ENCODE peak calls at places on chromosomes 2 and 18, in nine cellular contexts. One of them, this sample, is unnamed.

GRCh38 chr18:35407871-35408481 is 30.8 kb upstream of the ZNF396 start:
- DNase-seq in occipital lobe: no peak
- DNase-seq in B cell: peak
- DNase-seq in stimulated activated CD4-positive, alpha-beta T cell treated with anti-CD3 and anti-CD28 coated beads, Interleukin-4, amount 100 ng/mL, for 4 hours: no peak
- DNase-seq in GM06990: no peak
- DNase-seq in psoas muscle: no peak
- DNase-seq in H54: peak
- DNase-seq in cardiac septum: no peak
- DNase-seq in epithelial cell of esophagus: peak
- DNase-seq in this sample: peak

GRCh38 chr2:121707344-121707919 is 29.2 kb downstream of the NIFK start:
- DNase-seq in occipital lobe: no peak
- DNase-seq in B cell: no peak
- DNase-seq in stimulated activated CD4-positive, alpha-beta T cell treated with anti-CD3 and anti-CD28 coated beads, Interleukin-4, amount 100 ng/mL, for 4 hours: no peak
- DNase-seq in GM06990: no peak
- DNase-seq in psoas muscle: no peak
- DNase-seq in H54: no peak
- DNase-seq in cardiac septum: no peak
- DNase-seq in epithelial cell of esophagus: no peak
- DNase-seq in this sample: no peak

GRCh38 chr2:232418466-232419244 is 12.0 kb downstream of the ALPG start:
- DNase-seq in occipital lobe: no peak
- DNase-seq in B cell: no peak
- DNase-seq in stimulated activated CD4-positive, alpha-beta T cell treated with anti-CD3 and anti-CD28 coated beads, Interleukin-4, amount 100 ng/mL, for 4 hours: no peak
- DNase-seq in GM06990: no peak
- DNase-seq in psoas muscle: no peak
- DNase-seq in H54: no peak
- DNase-seq in cardiac septum: peak
- DNase-seq in epithelial cell of esophagus: peak
- DNase-seq in this sample: no peak

GRCh38 chr2:23803965-23804542 is 122.9 kb downstream of the ATAD2B start:
- DNase-seq in occipital lobe: no peak
- DNase-seq in B cell: peak
- DNase-seq in stimulated activated CD4-positive, alpha-beta T cell treated with anti-CD3 and anti-CD28 coated beads, Interleukin-4, amount 100 ng/mL, for 4 hours: no peak
- DNase-seq in GM06990: no peak
- DNase-seq in psoas muscle: peak
- DNase-seq in H54: no peak
- DNase-seq in cardiac septum: no peak
- DNase-seq in epithelial cell of esophagus: peak
- DNase-seq in this sample: peak

GRCh38 chr2:240966906-240967680 is 31.3 kb upstream of the SNED1 start:
- DNase-seq in occipital lobe: no peak
- DNase-seq in B cell: no peak
- DNase-seq in stimulated activated CD4-positive, alpha-beta T cell treated with anti-CD3 and anti-CD28 coated beads, Interleukin-4, amount 100 ng/mL, for 4 hours: no peak
- DNase-seq in GM06990: no peak
- DNase-seq in psoas muscle: peak
- DNase-seq in H54: no peak
- DNase-seq in cardiac septum: peak
- DNase-seq in epithelial cell of esophagus: no peak
- DNase-seq in this sample: no peak

GRCh38 chr2:222794585-222795579 is 66.0 kb upstream of the ACSL3 start:
- DNase-seq in occipital lobe: no peak
- DNase-seq in B cell: no peak
- DNase-seq in stimulated activated CD4-positive, alpha-beta T cell treated with anti-CD3 and anti-CD28 coated beads, Interleukin-4, amount 100 ng/mL, for 4 hours: no peak
- DNase-seq in GM06990: no peak
- DNase-seq in psoas muscle: no peak
- DNase-seq in H54: no peak
- DNase-seq in cardiac septum: no peak
- DNase-seq in epithelial cell of esophagus: no peak
- DNase-seq in this sample: no peak

GRCh38 chr2:200354823-200355751 is 48.6 kb downstream of the SPATS2L start:
- DNase-seq in occipital lobe: no peak
- DNase-seq in B cell: no peak
- DNase-seq in stimulated activated CD4-positive, alpha-beta T cell treated with anti-CD3 and anti-CD28 coated beads, Interleukin-4, amount 100 ng/mL, for 4 hours: no peak
- DNase-seq in GM06990: no peak
- DNase-seq in psoas muscle: no peak
- DNase-seq in H54: no peak
- DNase-seq in cardiac septum: no peak
- DNase-seq in epithelial cell of esophagus: peak
- DNase-seq in this sample: no peak

GRCh38 chr2:110747522-110748488 is 15.4 kb downstream of the ACOXL start:
- DNase-seq in occipital lobe: no peak
- DNase-seq in B cell: no peak
- DNase-seq in stimulated activated CD4-positive, alpha-beta T cell treated with anti-CD3 and anti-CD28 coated beads, Interleukin-4, amount 100 ng/mL, for 4 hours: no peak
- DNase-seq in GM06990: no peak
- DNase-seq in psoas muscle: no peak
- DNase-seq in H54: no peak
- DNase-seq in cardiac septum: no peak
- DNase-seq in epithelial cell of esophagus: no peak
- DNase-seq in this sample: no peak

GRCh38 chr2:86414996-86415395 is 26.2 kb upstream of the KDM3A start:
- DNase-seq in occipital lobe: no peak
- DNase-seq in B cell: no peak
- DNase-seq in stimulated activated CD4-positive, alpha-beta T cell treated with anti-CD3 and anti-CD28 coated beads, Interleukin-4, amount 100 ng/mL, for 4 hours: no peak
- DNase-seq in GM06990: no peak
- DNase-seq in psoas muscle: no peak
- DNase-seq in H54: no peak
- DNase-seq in cardiac septum: no peak
- DNase-seq in epithelial cell of esophagus: peak
- DNase-seq in this sample: no peak

GRCh38 chr2:209191139-209191538 is 232.7 kb upstream of the MAP2 start:
- DNase-seq in occipital lobe: no peak
- DNase-seq in B cell: no peak
- DNase-seq in stimulated activated CD4-positive, alpha-beta T cell treated with anti-CD3 and anti-CD28 coated beads, Interleukin-4, amount 100 ng/mL, for 4 hours: no peak
- DNase-seq in GM06990: no peak
- DNase-seq in psoas muscle: no peak
- DNase-seq in H54: no peak
- DNase-seq in cardiac septum: no peak
- DNase-seq in epithelial cell of esophagus: peak
- DNase-seq in this sample: no peak

GRCh38 chr2:190068764-190069163 is 6.2 kb upstream of the MSTN start:
- DNase-seq in occipital lobe: no peak
- DNase-seq in B cell: peak
- DNase-seq in stimulated activated CD4-positive, alpha-beta T cell treated with anti-CD3 and anti-CD28 coated beads, Interleukin-4, amount 100 ng/mL, for 4 hours: no peak
- DNase-seq in GM06990: no peak
- DNase-seq in psoas muscle: no peak
- DNase-seq in H54: no peak
- DNase-seq in cardiac septum: no peak
- DNase-seq in epithelial cell of esophagus: no peak
- DNase-seq in this sample: no peak

GRCh38 chr2:147049888-147050446 is 794.9 kb upstream of the ACVR2A start:
- DNase-seq in occipital lobe: no peak
- DNase-seq in B cell: no peak
- DNase-seq in stimulated activated CD4-positive, alpha-beta T cell treated with anti-CD3 and anti-CD28 coated beads, Interleukin-4, amount 100 ng/mL, for 4 hours: no peak
- DNase-seq in GM06990: no peak
- DNase-seq in psoas muscle: no peak
- DNase-seq in H54: no peak
- DNase-seq in cardiac septum: no peak
- DNase-seq in epithelial cell of esophagus: no peak
- DNase-seq in this sample: no peak

GRCh38 chr18:32389868-32390267 is 80.8 kb downstream of the GAREM1 start:
- DNase-seq in occipital lobe: no peak
- DNase-seq in B cell: no peak
- DNase-seq in stimulated activated CD4-positive, alpha-beta T cell treated with anti-CD3 and anti-CD28 coated beads, Interleukin-4, amount 100 ng/mL, for 4 hours: no peak
- DNase-seq in GM06990: no peak
- DNase-seq in psoas muscle: no peak
- DNase-seq in H54: no peak
- DNase-seq in cardiac septum: no peak
- DNase-seq in epithelial cell of esophagus: peak
- DNase-seq in this sample: peak

GRCh38 chr2:11466307-11467125 is 555 bp upstream of the E2F6 start:
- DNase-seq in occipital lobe: no peak
- DNase-seq in B cell: peak
- DNase-seq in stimulated activated CD4-positive, alpha-beta T cell treated with anti-CD3 and anti-CD28 coated beads, Interleukin-4, amount 100 ng/mL, for 4 hours: no peak
- DNase-seq in GM06990: no peak
- DNase-seq in psoas muscle: no peak
- DNase-seq in H54: no peak
- DNase-seq in cardiac septum: no peak
- DNase-seq in epithelial cell of esophagus: peak
- DNase-seq in this sample: no peak

GRCh38 chr2:85861180-85861579 is 27.6 kb downstream of the ST3GAL5 start:
- DNase-seq in occipital lobe: no peak
- DNase-seq in B cell: peak
- DNase-seq in stimulated activated CD4-positive, alpha-beta T cell treated with anti-CD3 and anti-CD28 coated beads, Interleukin-4, amount 100 ng/mL, for 4 hours: no peak
- DNase-seq in GM06990: peak
- DNase-seq in psoas muscle: no peak
- DNase-seq in H54: no peak
- DNase-seq in cardiac septum: no peak
- DNase-seq in epithelial cell of esophagus: no peak
- DNase-seq in this sample: no peak

GRCh38 chr2:228681426-228681825 is 499.9 kb upstream of the SPHKAP start:
- DNase-seq in occipital lobe: peak
- DNase-seq in B cell: no peak
- DNase-seq in stimulated activated CD4-positive, alpha-beta T cell treated with anti-CD3 and anti-CD28 coated beads, Interleukin-4, amount 100 ng/mL, for 4 hours: no peak
- DNase-seq in GM06990: no peak
- DNase-seq in psoas muscle: no peak
- DNase-seq in H54: peak
- DNase-seq in cardiac septum: no peak
- DNase-seq in epithelial cell of esophagus: peak
- DNase-seq in this sample: no peak

GRCh38 chr2:10144771-10145518 is 22.4 kb downstream of the RRM2 start:
- DNase-seq in occipital lobe: no peak
- DNase-seq in B cell: no peak
- DNase-seq in stimulated activated CD4-positive, alpha-beta T cell treated with anti-CD3 and anti-CD28 coated beads, Interleukin-4, amount 100 ng/mL, for 4 hours: no peak
- DNase-seq in GM06990: no peak
- DNase-seq in psoas muscle: no peak
- DNase-seq in H54: no peak
- DNase-seq in cardiac septum: no peak
- DNase-seq in epithelial cell of esophagus: peak
- DNase-seq in this sample: no peak

GRCh38 chr18:67590571-67591141 is 74.1 kb upstream of the DSEL start:
- DNase-seq in occipital lobe: no peak
- DNase-seq in B cell: no peak
- DNase-seq in stimulated activated CD4-positive, alpha-beta T cell treated with anti-CD3 and anti-CD28 coated beads, Interleukin-4, amount 100 ng/mL, for 4 hours: no peak
- DNase-seq in GM06990: no peak
- DNase-seq in psoas muscle: no peak
- DNase-seq in H54: no peak
- DNase-seq in cardiac septum: no peak
- DNase-seq in epithelial cell of esophagus: peak
- DNase-seq in this sample: no peak

GRCh38 chr2:174970092-174970491 is 35.1 kb downstream of the CHN1 start:
- DNase-seq in occipital lobe: no peak
- DNase-seq in B cell: no peak
- DNase-seq in stimulated activated CD4-positive, alpha-beta T cell treated with anti-CD3 and anti-CD28 coated beads, Interleukin-4, amount 100 ng/mL, for 4 hours: no peak
- DNase-seq in GM06990: no peak
- DNase-seq in psoas muscle: no peak
- DNase-seq in H54: no peak
- DNase-seq in cardiac septum: no peak
- DNase-seq in epithelial cell of esophagus: peak
- DNase-seq in this sample: no peak

GRCh38 chr2:65232636-65233035 is 5.0 kb downstream of the ACTR2 start:
- DNase-seq in occipital lobe: no peak
- DNase-seq in B cell: no peak
- DNase-seq in stimulated activated CD4-positive, alpha-beta T cell treated with anti-CD3 and anti-CD28 coated beads, Interleukin-4, amount 100 ng/mL, for 4 hours: no peak
- DNase-seq in GM06990: peak
- DNase-seq in psoas muscle: no peak
- DNase-seq in H54: peak
- DNase-seq in cardiac septum: no peak
- DNase-seq in epithelial cell of esophagus: peak
- DNase-seq in this sample: no peak

GRCh38 chr18:61900504-61901281 is 7.9 kb upstream of the RNF152 start:
- DNase-seq in occipital lobe: no peak
- DNase-seq in B cell: no peak
- DNase-seq in stimulated activated CD4-positive, alpha-beta T cell treated with anti-CD3 and anti-CD28 coated beads, Interleukin-4, amount 100 ng/mL, for 4 hours: no peak
- DNase-seq in GM06990: no peak
- DNase-seq in psoas muscle: no peak
- DNase-seq in H54: no peak
- DNase-seq in cardiac septum: no peak
- DNase-seq in epithelial cell of esophagus: no peak
- DNase-seq in this sample: no peak

GRCh38 chr2:179826297-179826696 is 35.1 kb downstream of the ZNF385B start:
- DNase-seq in occipital lobe: no peak
- DNase-seq in B cell: no peak
- DNase-seq in stimulated activated CD4-positive, alpha-beta T cell treated with anti-CD3 and anti-CD28 coated beads, Interleukin-4, amount 100 ng/mL, for 4 hours: no peak
- DNase-seq in GM06990: no peak
- DNase-seq in psoas muscle: no peak
- DNase-seq in H54: no peak
- DNase-seq in cardiac septum: no peak
- DNase-seq in epithelial cell of esophagus: no peak
- DNase-seq in this sample: no peak

GRCh38 chr2:41877114-41877513 is 170.7 kb upstream of the PKDCC start:
- DNase-seq in occipital lobe: no peak
- DNase-seq in B cell: no peak
- DNase-seq in stimulated activated CD4-positive, alpha-beta T cell treated with anti-CD3 and anti-CD28 coated beads, Interleukin-4, amount 100 ng/mL, for 4 hours: no peak
- DNase-seq in GM06990: no peak
- DNase-seq in psoas muscle: no peak
- DNase-seq in H54: no peak
- DNase-seq in cardiac septum: no peak
- DNase-seq in epithelial cell of esophagus: no peak
- DNase-seq in this sample: no peak

GRCh38 chr2:176093145-176093888 is 796 bp downstream of the HOXD13 start:
- DNase-seq in occipital lobe: no peak
- DNase-seq in B cell: no peak
- DNase-seq in stimulated activated CD4-positive, alpha-beta T cell treated with anti-CD3 and anti-CD28 coated beads, Interleukin-4, amount 100 ng/mL, for 4 hours: no peak
- DNase-seq in GM06990: no peak
- DNase-seq in psoas muscle: no peak
- DNase-seq in H54: peak
- DNase-seq in cardiac septum: peak
- DNase-seq in epithelial cell of esophagus: no peak
- DNase-seq in this sample: no peak

This sample was measured in adrenal gland.